ENCODE peak calls at places on chromosome 6, in eight cellular contexts. One of them, this sample, is unnamed.

GRCh38 chr6:140320081-140320798 is 945.8 kb upstream of the CITED2 start:
- DNase-seq in GM23248: no peak
- DNase-seq in astrocyte: peak; percentile 19
- DNase-seq in heart right ventricle: no peak
- DNase-seq in left lung: no peak
- DNase-seq in SJSA1: peak; percentile 10
- DNase-seq in right atrium auricular region: no peak
- DNase-seq in psoas muscle: no peak
- DNase-seq in this sample: no peak

GRCh38 chr6:70375166-70375565 is 38.1 kb upstream of the FAM135A start:
- DNase-seq in SJSA1: peak; percentile 27
- DNase-seq in psoas muscle: no peak
- DNase-seq in GM23248: peak; percentile 61
- DNase-seq in right atrium auricular region: no peak
- DNase-seq in astrocyte: no peak
- DNase-seq in left lung: no peak
- DNase-seq in heart right ventricle: no peak
- DNase-seq in this sample: no peak

GRCh38 chr6:134078166-134078565 is 25.7 kb upstream of the SLC2A12 start:
- DNase-seq in psoas muscle: no peak
- DNase-seq in SJSA1: no peak
- DNase-seq in left lung: no peak
- DNase-seq in GM23248: no peak
- DNase-seq in heart right ventricle: no peak
- DNase-seq in astrocyte: no peak
- DNase-seq in right atrium auricular region: no peak
- DNase-seq in this sample: no peak

GRCh38 chr6:14123331-14124105 is 5.9 kb downstream of the CD83 start:
- DNase-seq in astrocyte: peak; percentile 12
- DNase-seq in right atrium auricular region: no peak
- DNase-seq in heart right ventricle: no peak
- DNase-seq in psoas muscle: no peak
- DNase-seq in SJSA1: no peak
- DNase-seq in left lung: no peak
- DNase-seq in GM23248: peak; percentile 67
- DNase-seq in this sample: no peak

GRCh38 chr6:20847904-20848303 is 313.6 kb downstream of the CDKAL1 start:
- DNase-seq in GM23248: no peak
- DNase-seq in heart right ventricle: no peak
- DNase-seq in SJSA1: no peak
- DNase-seq in astrocyte: no peak
- DNase-seq in psoas muscle: no peak
- DNase-seq in right atrium auricular region: no peak
- DNase-seq in left lung: no peak
- DNase-seq in this sample: no peak

GRCh38 chr6:399785-400517 is 8.4 kb downstream of the IRF4 start:
- DNase-seq in left lung: no peak
- DNase-seq in GM23248: no peak
- DNase-seq in right atrium auricular region: no peak
- DNase-seq in psoas muscle: no peak
- DNase-seq in SJSA1: no peak
- DNase-seq in astrocyte: no peak
- DNase-seq in heart right ventricle: no peak
- DNase-seq in this sample: no peak

GRCh38 chr6:126266664-126267063 is 73.3 kb upstream of the CENPW start:
- DNase-seq in astrocyte: no peak
- DNase-seq in GM23248: no peak
- DNase-seq in SJSA1: no peak
- DNase-seq in right atrium auricular region: no peak
- DNase-seq in heart right ventricle: no peak
- DNase-seq in left lung: no peak
- DNase-seq in psoas muscle: no peak
- DNase-seq in this sample: no peak

GRCh38 chr6:92428443-92428842 is 990.9 kb downstream of the EPHA7 start:
- DNase-seq in right atrium auricular region: no peak
- DNase-seq in astrocyte: no peak
- DNase-seq in left lung: no peak
- DNase-seq in GM23248: no peak
- DNase-seq in SJSA1: no peak
- DNase-seq in psoas muscle: no peak
- DNase-seq in heart right ventricle: no peak
- DNase-seq in this sample: no peak

GRCh38 chr6:128368213-128369000 is 152.0 kb downstream of the PTPRK start:
- DNase-seq in astrocyte: peak; percentile 6
- DNase-seq in right atrium auricular region: no peak
- DNase-seq in left lung: no peak
- DNase-seq in SJSA1: peak; percentile 43
- DNase-seq in psoas muscle: no peak
- DNase-seq in GM23248: peak; percentile 23
- DNase-seq in heart right ventricle: no peak
- DNase-seq in this sample: peak; percentile 31

GRCh38 chr6:125871365-125871764 is 80.6 kb downstream of the NCOA7 start:
- DNase-seq in right atrium auricular region: no peak
- DNase-seq in left lung: no peak
- DNase-seq in GM23248: no peak
- DNase-seq in psoas muscle: no peak
- DNase-seq in astrocyte: no peak
- DNase-seq in heart right ventricle: no peak
- DNase-seq in SJSA1: no peak
- DNase-seq in this sample: no peak

GRCh38 chr6:90333928-90334327 is 37.3 kb upstream of the BACH2 start:
- DNase-seq in GM23248: no peak
- DNase-seq in psoas muscle: no peak
- DNase-seq in heart right ventricle: no peak
- DNase-seq in right atrium auricular region: no peak
- DNase-seq in astrocyte: no peak
- DNase-seq in SJSA1: no peak
- DNase-seq in left lung: no peak
- DNase-seq in this sample: no peak

GRCh38 chr6:89375427-89375868 is 22.9 kb upstream of the UBE2J1 start:
- DNase-seq in GM23248: no peak
- DNase-seq in astrocyte: no peak
- DNase-seq in psoas muscle: peak; percentile 61
- DNase-seq in right atrium auricular region: no peak
- DNase-seq in left lung: peak; percentile 84
- DNase-seq in SJSA1: no peak
- DNase-seq in heart right ventricle: peak; percentile 35
- DNase-seq in this sample: no peak

GRCh38 chr6:144266091-144266649 is 19.0 kb upstream of the UTRN start:
- DNase-seq in astrocyte: peak; percentile 85
- DNase-seq in heart right ventricle: peak; percentile 72
- DNase-seq in SJSA1: peak; percentile 83
- DNase-seq in right atrium auricular region: peak; percentile 64
- DNase-seq in psoas muscle: peak; percentile 75
- DNase-seq in left lung: peak; percentile 59
- DNase-seq in GM23248: peak; percentile 86
- DNase-seq in this sample: no peak

GRCh38 chr6:21984551-21984950 is 312.3 kb downstream of the PRL start:
- DNase-seq in left lung: no peak
- DNase-seq in heart right ventricle: no peak
- DNase-seq in psoas muscle: no peak
- DNase-seq in right atrium auricular region: no peak
- DNase-seq in SJSA1: no peak
- DNase-seq in astrocyte: peak; percentile 63
- DNase-seq in GM23248: no peak
- DNase-seq in this sample: peak; percentile 22

GRCh38 chr6:130377371-130377770 is 11.6 kb downstream of the TMEM200A start:
- DNase-seq in right atrium auricular region: no peak
- DNase-seq in GM23248: peak; percentile 27
- DNase-seq in left lung: no peak
- DNase-seq in astrocyte: no peak
- DNase-seq in heart right ventricle: no peak
- DNase-seq in psoas muscle: no peak
- DNase-seq in SJSA1: no peak
- DNase-seq in this sample: no peak

GRCh38 chr6:22141271-22141745 is 155.5 kb downstream of the PRL start:
- DNase-seq in heart right ventricle: peak; percentile 70
- DNase-seq in left lung: no peak
- DNase-seq in psoas muscle: no peak
- DNase-seq in astrocyte: peak; percentile 74
- DNase-seq in GM23248: no peak
- DNase-seq in right atrium auricular region: no peak
- DNase-seq in SJSA1: no peak
- DNase-seq in this sample: no peak

GRCh38 chr6:6993503-6994237 is 114.1 kb upstream of the RREB1 start:
- DNase-seq in heart right ventricle: no peak
- DNase-seq in astrocyte: no peak
- DNase-seq in SJSA1: no peak
- DNase-seq in psoas muscle: no peak
- DNase-seq in left lung: no peak
- DNase-seq in GM23248: no peak
- DNase-seq in right atrium auricular region: no peak
- DNase-seq in this sample: no peak

GRCh38 chr6:40999498-41000070 is 39.4 kb downstream of the UNC5CL start:
- DNase-seq in GM23248: peak; percentile 58
- DNase-seq in psoas muscle: peak; percentile 49
- DNase-seq in left lung: peak; percentile 70
- DNase-seq in heart right ventricle: peak; percentile 64
- DNase-seq in astrocyte: peak; percentile 20
- DNase-seq in SJSA1: no peak
- DNase-seq in right atrium auricular region: peak; percentile 71
- DNase-seq in this sample: no peak

GRCh38 chr6:111874030-111874425 is 776 bp upstream of the FYN start:
- DNase-seq in right atrium auricular region: no peak
- DNase-seq in psoas muscle: peak; percentile 27
- DNase-seq in astrocyte: no peak
- DNase-seq in left lung: no peak
- DNase-seq in heart right ventricle: peak; percentile 37
- DNase-seq in SJSA1: no peak
- DNase-seq in GM23248: peak; percentile 60
- DNase-seq in this sample: no peak

GRCh38 chr6:55916188-55916587 is 40.8 kb upstream of the BMP5 start:
- DNase-seq in psoas muscle: no peak
- DNase-seq in left lung: no peak
- DNase-seq in astrocyte: peak; percentile 66
- DNase-seq in GM23248: peak; percentile 46
- DNase-seq in heart right ventricle: no peak
- DNase-seq in right atrium auricular region: no peak
- DNase-seq in SJSA1: peak; percentile 60
- DNase-seq in this sample: no peak

GRCh38 chr6:37303891-37304503 is 46.1 kb upstream of the TMEM217 start:
- DNase-seq in left lung: no peak
- DNase-seq in psoas muscle: no peak
- DNase-seq in SJSA1: peak; percentile 13
- DNase-seq in heart right ventricle: no peak
- DNase-seq in GM23248: peak; percentile 70
- DNase-seq in astrocyte: peak; percentile 29
- DNase-seq in right atrium auricular region: no peak
- DNase-seq in this sample: no peak

GRCh38 chr6:156791261-156791850 is 14.2 kb downstream of the ARID1B start:
- DNase-seq in left lung: no peak
- DNase-seq in SJSA1: no peak
- DNase-seq in heart right ventricle: no peak
- DNase-seq in psoas muscle: no peak
- DNase-seq in right atrium auricular region: no peak
- DNase-seq in GM23248: peak; percentile 31
- DNase-seq in astrocyte: peak; percentile 59
- DNase-seq in this sample: no peak

GRCh38 chr6:156789081-156789943 is 12.1 kb downstream of the ARID1B start:
- DNase-seq in SJSA1: no peak
- DNase-seq in heart right ventricle: no peak
- DNase-seq in psoas muscle: no peak
- DNase-seq in GM23248: no peak
- DNase-seq in right atrium auricular region: no peak
- DNase-seq in astrocyte: no peak
- DNase-seq in left lung: no peak
- DNase-seq in this sample: no peak

GRCh38 chr6:156787569-156788492 is 10.7 kb downstream of the ARID1B start:
- DNase-seq in heart right ventricle: no peak
- DNase-seq in left lung: no peak
- DNase-seq in psoas muscle: no peak
- DNase-seq in SJSA1: no peak
- DNase-seq in GM23248: peak; percentile 37
- DNase-seq in astrocyte: no peak
- DNase-seq in right atrium auricular region: no peak
- DNase-seq in this sample: no peak

GRCh38 chr6:156793224-156793623 is 16.0 kb downstream of the ARID1B start:
- DNase-seq in heart right ventricle: no peak
- DNase-seq in right atrium auricular region: no peak
- DNase-seq in astrocyte: no peak
- DNase-seq in SJSA1: no peak
- DNase-seq in left lung: no peak
- DNase-seq in psoas muscle: no peak
- DNase-seq in GM23248: no peak
- DNase-seq in this sample: no peak

GRCh38 chr6:156790711-156791110 is 13.5 kb downstream of the ARID1B start:
- DNase-seq in astrocyte: no peak
- DNase-seq in psoas muscle: no peak
- DNase-seq in heart right ventricle: no peak
- DNase-seq in GM23248: no peak
- DNase-seq in right atrium auricular region: no peak
- DNase-seq in left lung: no peak
- DNase-seq in SJSA1: no peak
- DNase-seq in this sample: no peak
- H3K4me3 ChIP-seq in astrocyte: no peak overlapping the region
- H3K4me3 ChIP-seq in psoas muscle: peak overlapping the region; percentile 43
- H3K4me3 ChIP-seq in heart right ventricle: no peak overlapping the region
- H3K4me3 ChIP-seq in GM23248: no peak overlapping the region
- H3K4me3 ChIP-seq in right atrium auricular region: no peak overlapping the region
- H3K4me3 ChIP-seq in left lung: no peak overlapping the region
- H3K4me3 ChIP-seq in SJSA1: no peak overlapping the region
- H3K4me3 ChIP-seq in this sample: no peak overlapping the region

GRCh38 chr6:135568366-135568765 is 70.8 kb upstream of the AHI1 start:
- DNase-seq in heart right ventricle: peak; percentile 44
- DNase-seq in left lung: no peak
- DNase-seq in SJSA1: no peak
- DNase-seq in right atrium auricular region: no peak
- DNase-seq in psoas muscle: no peak
- DNase-seq in astrocyte: peak; percentile 96
- DNase-seq in GM23248: peak; percentile 20
- DNase-seq in this sample: peak; percentile 32
- H3K27me3 ChIP-seq in heart right ventricle: no peaks in the 10 kb centered on the region
- H3K27me3 ChIP-seq in left lung: no peaks in the 10 kb centered on the region
- H3K27me3 ChIP-seq in SJSA1: no peaks in the 10 kb centered on the region
- H3K27me3 ChIP-seq in right atrium auricular region: no peaks in the 10 kb centered on the region
- H3K27me3 ChIP-seq in psoas muscle: no peaks in the 10 kb centered on the region
- H3K27me3 ChIP-seq in astrocyte: no peaks in the 10 kb centered on the region
- H3K27me3 ChIP-seq in GM23248: no peaks in the 10 kb centered on the region
- H3K27me3 ChIP-seq in this sample: no peaks in the 10 kb centered on the region

GRCh38 chr6:43582911-43583310 is 6.9 kb downstream of the POLH start:
- DNase-seq in GM23248: peak; percentile 68
- DNase-seq in heart right ventricle: no peak
- DNase-seq in psoas muscle: no peak
- DNase-seq in astrocyte: no peak
- DNase-seq in SJSA1: no peak
- DNase-seq in left lung: no peak
- DNase-seq in right atrium auricular region: no peak
- DNase-seq in this sample: no peak
- H3K4me3 ChIP-seq in GM23248: no peak overlapping the region
- H3K4me3 ChIP-seq in heart right ventricle: no peak overlapping the region
- H3K4me3 ChIP-seq in psoas muscle: no peak overlapping the region
- H3K4me3 ChIP-seq in astrocyte: no peak overlapping the region
- H3K4me3 ChIP-seq in SJSA1: no peak overlapping the region
- H3K4me3 ChIP-seq in left lung: no peak overlapping the region
- H3K4me3 ChIP-seq in right atrium auricular region: no peak overlapping the region
- H3K4me3 ChIP-seq in this sample: no peak overlapping the region

DNA sequence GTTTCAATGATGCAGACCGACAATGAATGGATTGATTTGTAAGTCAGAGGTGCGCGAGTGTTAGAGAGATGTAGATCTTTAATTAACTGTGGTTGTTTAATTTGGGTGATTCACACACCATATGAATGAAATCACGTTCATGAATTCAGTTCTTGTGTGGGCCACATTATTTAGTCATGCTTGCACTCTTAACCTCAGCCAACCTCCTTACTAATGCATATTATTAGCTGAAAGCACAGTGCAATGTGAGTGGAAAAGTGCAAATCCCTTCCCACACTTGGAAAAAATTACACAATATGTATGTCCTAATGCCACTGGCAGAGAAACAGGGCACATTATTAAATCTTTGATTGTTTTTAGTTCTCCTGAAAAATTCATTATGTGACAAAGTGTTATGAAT is 512.5 kb downstream of the BCKDHB start:
- DNase-seq in GM23248: peak; percentile 79
- DNase-seq in astrocyte: peak; percentile 71
- DNase-seq in heart right ventricle: no peak
- DNase-seq in right atrium auricular region: no peak
- DNase-seq in left lung: no peak
- DNase-seq in SJSA1: peak; percentile 46
- DNase-seq in psoas muscle: no peak
- DNase-seq in this sample: peak; percentile 31
- H3K27me3 ChIP-seq in GM23248: no peaks in the 10 kb centered on the region
- H3K27me3 ChIP-seq in astrocyte: no peaks in the 10 kb centered on the region
- H3K27me3 ChIP-seq in heart right ventricle: no peaks in the 10 kb centered on the region
- H3K27me3 ChIP-seq in right atrium auricular region: no peaks in the 10 kb centered on the region
- H3K27me3 ChIP-seq in left lung: no peaks in the 10 kb centered on the region
- H3K27me3 ChIP-seq in SJSA1: no peaks in the 10 kb centered on the region
- H3K27me3 ChIP-seq in psoas muscle: no peaks in the 10 kb centered on the region
- H3K27me3 ChIP-seq in this sample: no peaks in the 10 kb centered on the region

This sample was measured in BJ.